ENCODE peak calls at places on chromosome 13, in ten cellular contexts. R is bronchial epithelial cell; B is stimulated activated CD8-positive, alpha-beta memory T cell treated with anti-CD3 and anti-CD28 coated beads, Interleukin-7, amount 100 ng/mL, for 48 hours; A is immature natural killer cell; D is NCI-H2171; T is right lobe of liver; J is fibroblast of pulmonary artery; X is left colon; V is activated T-cell treated with anti-CD3 and anti-CD28 coated beads for 1 hour; I is HCT116. M is an unnamed sample.

GRCh38 chr13:41812237-41812636 is 148.7 kb downstream of the VWA8 start:
- DNase-seq in R (no peak), B (no peak), A (no peak), D (no peak), T (no peak), J (no peak), X (no peak), V (no peak), I (no peak), M (no peak)

GRCh38 chr13:113650731-113651148 is 7.3 kb downstream of the ATP4B start:
- DNase-seq in R (no peak), B (no peak), A (no peak), D (no peak), T (no peak), J (no peak), X (no peak), V (no peak), I (no peak), M (no peak)

GRCh38 chr13:113447596-113447995 is 5.7 kb downstream of the ADPRHL1 start:
- DNase-seq in R (no peak), B (no peak), A (no peak), D (no peak), T (no peak), J (no peak), X (no peak), V (no peak), I (no peak), M (no peak)

GRCh38 chr13:98436379-98436909 is 140.5 kb downstream of the STK24 start:
- DNase-seq in R (no peak), B (no peak), A (no peak), D (no peak), T (no peak), J (no peak), X (no peak), V (no peak), I (no peak), M (no peak)

GRCh38 chr13:100363874-100364273 is 224.7 kb downstream of the GGACT start:
- DNase-seq in R (peak), B (no peak), A (no peak), D (no peak), T (no peak), J (peak), X (no peak), V (no peak), I (no peak), M (no peak)

GRCh38 chr13:72293206-72293605 is 426.2 kb upstream of the DACH1 start:
- DNase-seq in R (peak), B (no peak), A (no peak), D (no peak), T (no peak), J (peak), X (no peak), V (no peak), I (no peak), M (no peak)

GRCh38 chr13:32021785-32022184 is 9.8 kb upstream of the FRY start:
- DNase-seq in R (no peak), B (no peak), A (no peak), D (no peak), T (no peak), J (no peak), X (no peak), V (no peak), I (no peak), M (no peak)

GRCh38 chr13:110458594-110459365 is 102.7 kb downstream of the RAB20 start:
- DNase-seq in R (no peak), B (no peak), A (no peak), D (no peak), T (no peak), J (no peak), X (no peak), V (no peak), I (no peak), M (no peak)

GRCh38 chr13:95677564-95678386 is 836 bp downstream of the DNAJC3 start:
- DNase-seq in R (peak), B (no peak), A (no peak), D (no peak), T (no peak), J (peak), X (peak), V (no peak), I (no peak), M (no peak)

GRCh38 chr13:32901994-32902780 is 114.0 kb upstream of the KL start:
- DNase-seq in R (no peak), B (no peak), A (no peak), D (no peak), T (no peak), J (no peak), X (no peak), V (no peak), I (no peak), M (no peak)

GRCh38 chr13:94236876-94237275 is 242.6 kb downstream of the DCT start:
- DNase-seq in R (no peak), B (no peak), A (no peak), D (no peak), T (no peak), J (no peak), X (no peak), V (no peak), I (no peak), M (no peak)

GRCh38 chr13:40682449-40683240 is 16.2 kb upstream of the FOXO1 start:
- DNase-seq in R (peak), B (no peak), A (peak), D (peak), T (no peak), J (no peak), X (no peak), V (no peak), I (no peak), M (no peak)

GRCh38 chr13:29758591-29759114 is 91.8 kb downstream of the UBL3 start:
- DNase-seq in R (peak), B (peak), A (peak), D (no peak), T (peak), J (no peak), X (peak), V (peak), I (no peak), M (peak)

GRCh38 chr13:93080587-93080986 is 146.0 kb upstream of the GPC6 start:
- DNase-seq in R (peak), B (no peak), A (no peak), D (no peak), T (no peak), J (peak), X (no peak), V (no peak), I (no peak), M (no peak)

GRCh38 chr13:44591316-44591715 is 15.2 kb upstream of the TSC22D1 start:
- DNase-seq in R (no peak), B (no peak), A (no peak), D (no peak), T (no peak), J (no peak), X (no peak), V (no peak), I (no peak), M (no peak)

GRCh38 chr13:39816936-39817335 is 161.5 kb downstream of the COG6 start:
- DNase-seq in R (no peak), B (no peak), A (no peak), D (no peak), T (no peak), J (no peak), X (no peak), V (no peak), I (no peak), M (no peak)

GRCh38 chr13:27476943-27477681 is 26.7 kb upstream of the MTIF3 start:
- DNase-seq in R (peak), B (no peak), A (no peak), D (no peak), T (peak), J (peak), X (no peak), V (no peak), I (no peak), M (no peak)

GRCh38 chr13:73109969-73110368 is 51.2 kb downstream of the KLF5 start:
- DNase-seq in R (no peak), B (no peak), A (no peak), D (no peak), T (no peak), J (no peak), X (no peak), V (no peak), I (no peak), M (no peak)